ENCODE peak calls at places on chromosomes 7 and 10, in four cellular contexts. A is HepG2, W is GM12878, Q is H1. V is an unnamed sample.

GRCh38 chr10:100749309-100750217 is 4.2 kb downstream of the PAX2 start:
- DNase-seq in W (no peak), A (no peak), Q (peak), V (no peak)

GRCh38 chr10:46530249-46531186 is 25.9 kb downstream of the GPRIN2 start:
- DNase-seq in Q (no peak), A (peak), W (no peak), V (no peak)

GRCh38 chr10:6348091-6348862 is 145.5 kb downstream of the PFKFB3 start:
- DNase-seq in A (no peak), W (peak), Q (no peak), V (no peak)

GRCh38 chr10:107032700-107033401 is 131.7 kb downstream of the SORCS1 start:
- DNase-seq in Q (no peak), W (no peak), A (no peak), V (no peak)

GRCh38 chr10:48880016-48880705 is 59.5 kb downstream of the LRRC18 start:
- DNase-seq in W (no peak), A (no peak), Q (no peak), V (no peak)

GRCh38 chr10:12579954-12580858 is 230.9 kb downstream of the CAMK1D start:
- DNase-seq in W (no peak), A (no peak), Q (no peak), V (no peak)

GRCh38 chr10:92241158-92241500 is 49.7 kb downstream of the CPEB3 start:
- DNase-seq in A (peak), W (no peak), Q (no peak), V (no peak)

GRCh38 chr10:9957352-9957751 is 1060.3 kb upstream of the CELF2 start:
- DNase-seq in Q (no peak), W (no peak), A (no peak), V (no peak)

GRCh38 chr10:131580076-131580652 is 268.6 kb upstream of the TCERG1L start:
- DNase-seq in A (no peak), Q (no peak), W (no peak), V (no peak)

DNA sequence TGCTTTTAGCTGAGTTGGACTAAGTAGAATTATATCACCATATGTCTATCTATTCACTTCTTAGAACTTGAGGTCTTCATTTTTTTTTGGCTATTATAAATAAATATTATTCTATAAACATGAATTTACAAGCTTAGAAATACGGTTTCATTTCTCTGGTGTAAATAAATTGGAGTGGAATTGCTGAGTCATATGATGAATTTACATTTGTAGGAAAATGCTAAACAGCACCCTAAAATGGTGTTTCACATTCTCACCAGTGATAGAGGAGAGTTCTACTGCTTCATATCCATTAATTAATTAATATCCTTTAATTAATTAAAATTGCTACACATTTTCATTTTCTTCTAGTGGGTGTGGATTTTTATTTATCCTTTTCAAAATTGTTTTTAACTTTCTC is 318.3 kb downstream of the MDFIC start:
- DNase-seq in W (no peak), A (no peak), Q (no peak), V (no peak)
- TF ChIP-seq ZNF274 in W (no peak), A (no peak), Q (no peak), V (no peak)

DNA sequence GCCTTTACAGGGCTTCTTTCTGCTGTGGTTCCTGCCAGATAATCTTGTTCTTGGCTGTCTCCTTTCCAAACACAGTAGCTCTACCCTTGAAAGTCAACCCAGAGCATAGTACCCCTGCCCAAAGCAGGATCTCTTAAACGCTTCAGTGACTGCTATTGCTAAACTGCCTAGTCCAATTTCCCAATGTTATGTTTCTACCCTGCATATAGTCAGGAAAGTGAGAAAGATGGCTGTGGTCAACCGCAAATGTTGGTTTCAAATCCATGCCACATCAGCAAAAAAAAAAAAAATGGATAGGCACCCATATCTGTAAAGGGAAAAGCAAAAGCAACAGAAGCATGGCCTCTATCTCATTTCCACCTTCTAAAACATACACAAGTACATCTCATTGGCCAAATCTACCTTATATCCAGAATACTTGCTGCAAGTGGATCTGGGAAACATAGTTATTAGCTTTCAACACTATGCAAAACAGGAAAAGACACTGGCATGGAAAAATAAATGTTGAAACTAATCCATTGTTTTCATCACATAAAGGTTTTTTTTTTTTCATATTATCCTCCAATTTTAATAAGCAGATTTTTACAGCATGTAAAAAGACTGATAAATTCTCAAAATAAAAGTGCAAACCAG is 59.8 kb downstream of the DNAJC1 start:
- DNase-seq in W (no peak), Q (no peak), A (no peak), V (no peak)
- TF ChIP-seq SUZ12 in W (no peak), Q (no peak), A (no peak), V (no peak)

DNA sequence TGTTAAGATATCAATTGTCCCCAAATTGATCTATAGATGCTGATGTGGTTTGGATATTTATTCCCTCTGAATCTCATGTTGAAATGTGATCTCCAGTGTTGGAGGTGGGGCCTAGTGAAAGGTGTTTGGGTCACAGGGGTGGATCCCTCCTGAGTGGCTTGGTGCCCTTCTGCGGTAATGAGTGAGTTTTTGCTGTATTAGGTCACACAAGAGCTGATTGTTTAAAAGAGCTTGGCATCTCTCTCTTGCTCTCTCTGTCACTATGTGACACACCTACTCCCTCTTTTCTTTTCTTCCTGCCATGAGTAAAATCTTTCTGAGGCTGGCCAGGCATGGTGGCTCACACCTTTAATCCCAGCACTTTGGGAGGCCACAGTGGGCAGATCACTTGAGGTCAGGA is 98.2 kb upstream of the KAT6B start:
- DNase-seq in W (no peak), A (peak), Q (no peak), V (no peak)
- TF ChIP-seq ZNF274 in W (no peak), A (no peak), Q (no peak), V (no peak)

GRCh38 chr10:72503241-72503640 is 122.6 kb downstream of the MICU1 start:
- DNase-seq in Q (no peak), A (no peak), W (no peak), V (no peak)
- TF ChIP-seq SUZ12 in Q (no peak), A (no peak), W (no peak), V (no peak)

GRCh38 chr7:36546331-36546730 is 156.7 kb downstream of the ANLN start:
- DNase-seq in Q (no peak), A (no peak), W (no peak), V (no peak)
- TF ChIP-seq ZNF274 in Q (no peak), A (no peak), W (no peak), V (no peak)

DNA sequence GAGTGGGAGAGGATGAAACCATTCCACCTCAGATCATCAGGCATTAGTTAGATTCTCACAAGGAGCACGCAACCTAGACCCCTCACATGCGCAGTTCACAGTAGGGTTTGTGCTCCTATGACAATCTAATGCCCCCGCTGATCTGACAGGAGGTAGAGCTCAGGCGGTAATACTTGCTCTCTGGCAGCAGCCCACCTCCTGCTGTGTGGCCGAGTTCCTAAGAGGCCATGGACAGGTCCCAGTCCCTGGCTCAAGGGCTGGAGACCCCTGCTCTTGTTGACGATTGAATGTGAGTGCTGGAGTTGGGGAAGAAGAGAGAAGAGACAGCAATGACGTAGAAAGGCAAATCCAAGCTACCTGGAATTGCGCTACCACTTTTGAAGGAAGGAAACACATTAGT is 267.2 kb downstream of the TFEC start:
- DNase-seq in A (no peak), Q (peak), W (no peak), V (no peak)
- TF ChIP-seq SUZ12 in A (no peak), Q (no peak), W (no peak), V (no peak)

GRCh38 chr7:56175784-56176183 is 59.6 kb upstream of the NUPR2 start:
- DNase-seq in A (no peak), Q (no peak), W (no peak), V (no peak)
- TF ChIP-seq ZNF274 in A (no peak), Q (no peak), W (no peak), V (no peak)

V was measured in NT2/D1.